ENCODE peak calls at places on chromosomes 6 and 20, in nine cellular contexts. Y is HepG2, C is PC-9, O is AG09309, K is AG04449, D is uterus, E is Karpas-422, V is fibroblast of the aortic adventitia, G is sigmoid colon. T is an unnamed sample.

GRCh38 chr20:36550797-36551299 is 9.5 kb downstream of the MYL9 start:
- DNase-seq in K (no peak), E (no peak), C (no peak), V (no peak), G (peak; percentile 87), D (peak; percentile 50), Y (no peak), O (no peak), T (no peak)

GRCh38 chr6:107186047-107186446 is 70.7 kb upstream of the BEND3 start:
- DNase-seq in V (no peak), D (no peak), G (no peak), O (no peak), K (no peak), Y (no peak), C (no peak), E (no peak), T (no peak)

GRCh38 chr20:53402233-53403005 is 191.2 kb downstream of the ZNF217 start:
- DNase-seq in C (no peak), E (no peak), Y (no peak), G (no peak), D (no peak), O (no peak), K (no peak), V (no peak), T (no peak)

GRCh38 chr20:33826270-33826897 is 15.2 kb downstream of the CHMP4B start:
- DNase-seq in G (no peak), Y (peak; percentile 88), O (no peak), C (no peak), K (no peak), V (no peak), E (no peak), D (no peak), T (no peak)

GRCh38 chr6:87971605-87972262 is 75.9 kb upstream of the SPACA1 start:
- DNase-seq in K (no peak), G (no peak), E (no peak), Y (no peak), D (no peak), O (no peak), C (no peak), V (peak; percentile 1), T (no peak)

GRCh38 chr6:113858067-113858604 is 991 bp downstream of the MARCKS start:
- DNase-seq in G (peak; percentile 78), V (peak; percentile 53), K (no peak), D (peak; percentile 48), Y (no peak), C (peak; percentile 55), O (no peak), E (no peak), T (peak; percentile 76)

GRCh38 chr6:82183642-82184282 is 63.8 kb downstream of the IBTK start:
- DNase-seq in C (no peak), O (no peak), E (no peak), Y (no peak), D (no peak), G (no peak), V (no peak), K (no peak), T (no peak)

GRCh38 chr6:38012573-38012972 is 193.0 kb downstream of the ZFAND3 start:
- DNase-seq in V (peak; percentile 60), E (peak; percentile 77), Y (peak; percentile 57), D (no peak), K (no peak), G (no peak), C (no peak), O (peak; percentile 4), T (peak; percentile 76)

GRCh38 chr6:75735491-75736186 is 13.4 kb upstream of the MYO6 start:
- DNase-seq in Y (peak; percentile 16), O (no peak), G (no peak), D (no peak), V (peak; percentile 33), E (no peak), K (no peak), C (peak; percentile 83), T (peak; percentile 30)

GRCh38 chr20:38833857-38834164 is 28.3 kb downstream of the PPP1R16B start:
- DNase-seq in C (no peak), K (no peak), G (no peak), V (no peak), D (no peak), Y (no peak), E (no peak), O (no peak), T (peak; percentile 63)

GRCh38 chr6:25619222-25619621 is 32.8 kb upstream of the SCGN start:
- DNase-seq in K (no peak), C (no peak), G (no peak), Y (no peak), V (no peak), E (no peak), O (no peak), D (no peak), T (no peak)

GRCh38 chr20:10568032-10568431 is 105.8 kb downstream of the JAG1 start:
- DNase-seq in E (no peak), K (no peak), G (no peak), Y (peak; percentile 54), C (no peak), V (no peak), O (no peak), D (no peak), T (no peak)

GRCh38 chr6:163332575-163332974 is 81.9 kb upstream of the QKI start:
- DNase-seq in G (no peak), E (no peak), O (no peak), Y (no peak), C (no peak), D (no peak), K (no peak), V (no peak), T (no peak)

GRCh38 chr6:143878272-143878760 is 14.0 kb downstream of the ZC2HC1B start:
- DNase-seq in V (no peak), K (no peak), D (no peak), C (peak; percentile 69), E (no peak), G (no peak), O (no peak), Y (peak; percentile 39), T (no peak)

GRCh38 chr20:31934968-31935764 is 16.7 kb downstream of the PDRG1 start:
- DNase-seq in O (no peak), C (no peak), Y (peak; percentile 29), D (no peak), V (no peak), E (peak; percentile 57), G (no peak), K (no peak), T (peak; percentile 11)

GRCh38 chr6:115570326-115570725 is 490.4 kb downstream of the FRK start:
- DNase-seq in G (no peak), K (no peak), Y (no peak), V (no peak), D (no peak), E (no peak), C (no peak), O (peak; percentile 10), T (no peak)

GRCh38 chr6:15513801-15514711 is 148.8 kb downstream of the DTNBP1 start:
- DNase-seq in K (no peak), D (no peak), V (no peak), G (no peak), Y (no peak), E (no peak), C (no peak), O (no peak), T (no peak)

GRCh38 chr6:5287205-5287965 is 26.1 kb downstream of the FARS2 start:
- DNase-seq in D (no peak), G (no peak), K (peak; percentile 40), C (no peak), O (peak; percentile 39), E (no peak), Y (no peak), V (peak; percentile 67), T (peak; percentile 40)

GRCh38 chr20:45318386-45318939 is 10.4 kb upstream of the MATN4 start:
- DNase-seq in E (no peak), G (no peak), Y (no peak), O (no peak), D (no peak), C (no peak), V (no peak), K (no peak), T (no peak)

GRCh38 chr20:47191074-47191673 is 165.3 kb downstream of the ZMYND8 start:
- DNase-seq in C (peak; percentile 79), V (no peak), G (no peak), K (no peak), Y (no peak), D (no peak), O (no peak), E (no peak), T (no peak)

GRCh38 chr6:17589402-17590116 is 10.5 kb upstream of the FAM8A1 start:
- DNase-seq in C (peak; percentile 94), Y (peak; percentile 24), V (peak; percentile 70), G (no peak), E (no peak), O (peak; percentile 60), D (no peak), K (no peak), T (peak; percentile 24)

GRCh38 chr20:59737816-59738215 is 133.5 kb downstream of the PHACTR3 start:
- DNase-seq in D (no peak), E (no peak), Y (no peak), C (no peak), O (no peak), G (no peak), K (no peak), V (no peak), T (no peak)
- H3K4me3 ChIP-seq in D (no peak overlapping the region), E (no peak overlapping the region), Y (no peak overlapping the region), C (no peak overlapping the region), O (no peak overlapping the region), G (no peak overlapping the region), K (no peak overlapping the region), V (no peak overlapping the region), T (no peak overlapping the region)

DNA sequence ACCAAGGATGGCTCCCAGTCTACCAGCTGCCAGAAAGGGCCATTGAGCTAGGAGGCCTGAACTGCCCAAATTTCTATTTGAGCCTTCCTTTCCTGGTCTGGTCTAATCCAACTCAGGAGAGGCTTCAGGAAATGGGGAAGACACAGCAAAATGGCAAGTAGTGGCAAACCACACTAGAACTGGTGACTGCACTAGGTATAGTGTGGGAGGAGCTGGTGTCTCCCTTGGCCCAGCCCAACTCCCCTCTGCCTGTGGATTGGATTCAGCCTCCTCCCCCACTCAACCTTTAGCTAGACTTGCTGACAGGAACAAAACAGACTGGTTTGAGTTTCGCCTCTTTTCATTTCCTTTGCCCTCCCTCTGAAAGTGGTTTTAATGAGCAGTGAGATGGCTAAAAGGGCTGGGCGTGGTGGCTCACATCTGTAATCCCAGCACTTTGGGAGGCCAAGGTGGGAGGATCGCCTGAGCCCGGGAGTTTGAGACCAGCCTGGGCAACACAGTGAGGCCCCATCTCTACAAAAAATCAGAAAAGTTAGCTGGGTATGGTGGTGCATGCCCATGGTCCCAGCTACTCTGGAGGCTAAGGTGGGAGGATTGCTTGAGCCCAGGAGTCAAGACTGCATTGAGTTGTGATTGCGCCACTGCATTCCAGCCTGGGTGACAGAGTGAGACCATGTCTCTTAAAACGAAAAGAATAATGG is 17.5 kb downstream of the MRPS18A start:
- DNase-seq in V (no peak), G (no peak), O (no peak), E (no peak), C (peak; percentile 77), K (no peak), D (peak; percentile 34), Y (no peak), T (no peak)
- H3K4me3 ChIP-seq in V (no peak overlapping the region), G (no peak overlapping the region), O (no peak overlapping the region), E (no peak overlapping the region), C (no peak overlapping the region), K (no peak overlapping the region), D (no peak overlapping the region), Y (no peak overlapping the region), T (no peak overlapping the region)

GRCh38 chr6:105493776-105494175 is 90.9 kb upstream of the PREP start:
- DNase-seq in D (no peak), G (no peak), O (no peak), E (no peak), K (no peak), Y (no peak), V (no peak), C (no peak), T (peak; percentile 24)
- H3K4me3 ChIP-seq in D (no peak overlapping the region), G (no peak overlapping the region), O (no peak overlapping the region), E (no peak overlapping the region), K (no peak overlapping the region), Y (no peak overlapping the region), V (no peak overlapping the region), C (no peak overlapping the region), T (peak overlapping the region; percentile 6)

GRCh38 chr6:108453601-108454157 is 107.0 kb upstream of the FOXO3 start:
- DNase-seq in G (no peak), Y (no peak), D (no peak), K (peak; percentile 47), E (no peak), V (peak; percentile 82), O (no peak), C (no peak), T (peak; percentile 26)
- H3K4me3 ChIP-seq in G (no peak overlapping the region), Y (no peak overlapping the region), D (no peak overlapping the region), K (no peak overlapping the region), E (no peak overlapping the region), V (no peak overlapping the region), O (no peak overlapping the region), C (no peak overlapping the region), T (no peak overlapping the region)